ENCODE peak calls at places on chromosomes 1 and 21, in seven cellular contexts. A, V, O, Q, X, S and E are unnamed samples.

GRCh38 chr1:61420909-61421835 is 303.8 kb downstream of the TM2D1 start:
- DNase-seq in A (no peak), V (no peak), O (no peak), Q (no peak), X (no peak), S (no peak), E (no peak)

GRCh38 chr1:24931481-24932221 is 1.6 kb upstream of the RUNX3 start:
- DNase-seq in A (peak), V (no peak), O (no peak), Q (no peak), X (peak), S (no peak), E (no peak)

GRCh38 chr1:200448034-200448762 is 38.4 kb upstream of the ZNF281 start:
- DNase-seq in A (no peak), V (no peak), O (no peak), Q (peak), X (no peak), S (no peak), E (no peak)

GRCh38 chr1:230753586-230754251 is 6.5 kb downstream of the CAPN9 start:
- DNase-seq in A (peak), V (peak), O (no peak), Q (peak), X (peak), S (no peak), E (no peak)

GRCh38 chr1:77671836-77672235 is 10.6 kb downstream of the ZZZ3 start:
- DNase-seq in A (no peak), V (no peak), O (no peak), Q (no peak), X (no peak), S (no peak), E (no peak)

GRCh38 chr1:159929155-159930051 is 4.1 kb upstream of the TAGLN2 start:
- DNase-seq in A (peak), V (no peak), O (no peak), Q (no peak), X (no peak), S (no peak), E (no peak)

GRCh38 chr1:50658421-50659076 is 235.3 kb upstream of the DMRTA2 start:
- DNase-seq in A (no peak), V (no peak), O (no peak), Q (no peak), X (no peak), S (no peak), E (no peak)

GRCh38 chr1:15186846-15187151 is 33.3 kb downstream of the TMEM51 start:
- DNase-seq in A (peak), V (no peak), O (no peak), Q (no peak), X (no peak), S (no peak), E (no peak)

GRCh38 chr21:14321042-14321441 is 61.9 kb downstream of the HSPA13 start:
- DNase-seq in A (no peak), V (no peak), O (no peak), Q (no peak), X (no peak), S (no peak), E (no peak)

GRCh38 chr21:41932191-41932575 is 21.6 kb downstream of the C2CD2 start:
- DNase-seq in A (no peak), V (no peak), O (no peak), Q (no peak), X (no peak), S (no peak), E (no peak)

GRCh38 chr1:56437959-56438358 is 141.4 kb downstream of the PLPP3 start:
- DNase-seq in A (peak), V (no peak), O (no peak), Q (no peak), X (no peak), S (no peak), E (no peak)

GRCh38 chr1:31548899-31549806 is 27.2 kb upstream of the TINAGL1 start:
- DNase-seq in A (peak), V (peak), O (peak), Q (peak), X (peak), S (peak), E (peak)

GRCh38 chr1:5513891-5514515 is 478.2 kb downstream of the NPHP4 start:
- DNase-seq in A (no peak), V (no peak), O (no peak), Q (no peak), X (no peak), S (no peak), E (no peak)

GRCh38 chr1:204127597-204128242 is 24.1 kb downstream of the ETNK2 start:
- DNase-seq in A (peak), V (no peak), O (no peak), Q (no peak), X (peak), S (peak), E (no peak)

GRCh38 chr1:99811747-99812146 is 38.4 kb upstream of the AGL start:
- DNase-seq in A (no peak), V (no peak), O (no peak), Q (no peak), X (no peak), S (no peak), E (no peak)

GRCh38 chr1:78387872-78388271 is 102.9 kb upstream of the PTGFR start:
- DNase-seq in A (no peak), V (no peak), O (no peak), Q (no peak), X (no peak), S (no peak), E (no peak)

GRCh38 chr1:116529199-116529616 is 41.6 kb downstream of the CD58 start:
- DNase-seq in A (no peak), V (no peak), O (no peak), Q (no peak), X (no peak), S (no peak), E (no peak)

GRCh38 chr1:23475134-23475628 is 8.8 kb downstream of the ASAP3 start:
- DNase-seq in A (no peak), V (no peak), O (no peak), Q (no peak), X (no peak), S (no peak), E (no peak)

GRCh38 chr1:209601809-209602657 is 18.5 kb downstream of the CAMK1G start:
- DNase-seq in A (peak), V (peak), O (peak), Q (no peak), X (peak), S (peak), E (no peak)

GRCh38 chr1:14440731-14441130 is 157.8 kb upstream of the KAZN start:
- DNase-seq in A (no peak), V (no peak), O (no peak), Q (no peak), X (no peak), S (no peak), E (no peak)

GRCh38 chr1:150406483-150406882 is 42.5 kb downstream of the RPRD2 start:
- DNase-seq in A (peak), V (no peak), O (no peak), Q (no peak), X (no peak), S (no peak), E (no peak)

GRCh38 chr1:3529099-3529729 is 74.7 kb downstream of the ARHGEF16 start:
- DNase-seq in A (no peak), V (no peak), O (no peak), Q (no peak), X (no peak), S (peak), E (no peak)

GRCh38 chr1:41952208-41952607 is 33.5 kb upstream of the HIVEP3 start:
- DNase-seq in A (no peak), V (no peak), O (no peak), Q (no peak), X (no peak), S (no peak), E (no peak)

GRCh38 chr1:204220217-204220616 is 6.4 kb upstream of the GOLT1A start:
- DNase-seq in A (no peak), V (no peak), O (no peak), Q (no peak), X (no peak), S (no peak), E (no peak)

GRCh38 chr1:151539321-151540020 is 638 bp upstream of the TUFT1 start:
- DNase-seq in A (peak), V (no peak), O (no peak), Q (peak), X (peak), S (peak), E (no peak)

GRCh38 chr1:66360285-66360724 is 173.6 kb upstream of the SGIP1 start:
- DNase-seq in A (peak), V (no peak), O (no peak), Q (no peak), X (peak), S (no peak), E (no peak)